ENCODE peak calls at places on chromosome 21, in six cellular contexts. Q is NB4, O is H1, K is tibial artery, U is OCI-LY7, D is upper lobe of right lung. X is an unnamed sample.

GRCh38 chr21:9758888-9759287 is 762.5 kb upstream of the TPTE start:
- DNase-seq in Q (no peak), O (no peak), K (no peak), U (no peak), D (no peak), X (peak)

GRCh38 chr21:37767984-37768383 is 148.3 kb downstream of the KCNJ6 start:
- DNase-seq in Q (no peak), O (no peak), K (no peak), U (no peak), D (no peak), X (no peak)

GRCh38 chr21:16992448-16992847 is 520.4 kb upstream of the CXADR start:
- DNase-seq in Q (peak), O (no peak), K (no peak), U (no peak), D (no peak), X (no peak)

GRCh38 chr21:27017251-27017650 is 50.4 kb upstream of the ADAMTS5 start:
- DNase-seq in Q (no peak), O (no peak), K (no peak), U (no peak), D (no peak), X (no peak)

GRCh38 chr21:39014751-39015150 is 168.5 kb downstream of the PSMG1 start:
- DNase-seq in Q (peak), O (no peak), K (no peak), U (no peak), D (no peak), X (no peak)

GRCh38 chr21:34796518-34797201 is 127.9 kb downstream of the CLIC6 start:
- DNase-seq in Q (no peak), O (no peak), K (no peak), U (no peak), D (no peak), X (no peak)

GRCh38 chr21:27275294-27275927 is 308.5 kb upstream of the ADAMTS5 start:
- DNase-seq in Q (peak), O (no peak), K (no peak), U (no peak), D (no peak), X (no peak)

GRCh38 chr21:33878824-33879223 is 36.8 kb downstream of the ATP5PO start:
- DNase-seq in Q (no peak), O (no peak), K (no peak), U (no peak), D (peak), X (no peak)

GRCh38 chr21:38819719-38820147 is 14.0 kb downstream of the ETS2 start:
- DNase-seq in Q (no peak), O (no peak), K (no peak), U (no peak), D (no peak), X (no peak)

GRCh38 chr21:25369524-25370300 is 237.6 kb downstream of the MRPL39 start:
- DNase-seq in Q (no peak), O (no peak), K (no peak), U (no peak), D (no peak), X (no peak)

GRCh38 chr21:33029975-33030461 is 4.3 kb downstream of the OLIG2 start:
- DNase-seq in Q (no peak), O (peak), K (no peak), U (no peak), D (no peak), X (no peak)

GRCh38 chr21:38798481-38798882 is 7.2 kb upstream of the ETS2 start:
- DNase-seq in Q (no peak), O (no peak), K (no peak), U (no peak), D (no peak), X (no peak)

GRCh38 chr21:38948377-38948776 is 142.6 kb downstream of the ETS2 start:
- DNase-seq in Q (no peak), O (no peak), K (no peak), U (no peak), D (no peak), X (no peak)

GRCh38 chr21:15444118-15444960 is 285.4 kb upstream of the USP25 start:
- DNase-seq in Q (no peak), O (no peak), K (no peak), U (no peak), D (no peak), X (no peak)

GRCh38 chr21:39004776-39005605 is 178.3 kb downstream of the PSMG1 start:
- DNase-seq in Q (peak), O (no peak), K (peak), U (peak), D (peak), X (no peak)

GRCh38 chr21:34644815-34645214 is 24.0 kb upstream of the CLIC6 start:
- DNase-seq in Q (no peak), O (no peak), K (no peak), U (no peak), D (no peak), X (no peak)

GRCh38 chr21:33231526-33231925 is 1.8 kb downstream of the IFNAR2 start:
- DNase-seq in Q (no peak), O (no peak), K (no peak), U (no peak), D (no peak), X (no peak)

GRCh38 chr21:45700461-45700860 is 56.9 kb downstream of the PCBP3 start:
- DNase-seq in Q (no peak), O (no peak), K (no peak), U (no peak), D (no peak), X (no peak)

GRCh38 chr21:45698493-45698947 is 55.0 kb downstream of the PCBP3 start:
- DNase-seq in Q (no peak), O (no peak), K (no peak), U (no peak), D (no peak), X (no peak)

GRCh38 chr21:45699966-45700365 is 56.4 kb downstream of the PCBP3 start:
- DNase-seq in Q (no peak), O (no peak), K (no peak), U (no peak), D (no peak), X (no peak)

GRCh38 chr21:45699251-45699942 is 55.9 kb downstream of the PCBP3 start:
- DNase-seq in Q (no peak), O (no peak), K (no peak), U (no peak), D (no peak), X (no peak)

GRCh38 chr21:45695086-45695485 is 51.6 kb downstream of the PCBP3 start:
- DNase-seq in Q (peak), O (no peak), K (no peak), U (no peak), D (no peak), X (no peak)
- TF ChIP-seq CTCF in Q (no peak), O (peak), K (no peak), U (peak), D (no peak), X (peak)

GRCh38 chr21:29499734-29500343 is 201.1 kb downstream of the BACH1 start:
- DNase-seq in Q (peak), O (peak), K (no peak), U (no peak), D (no peak), X (no peak)
- TF ChIP-seq CTCF in Q (peak), O (peak), K (no peak), U (peak), D (peak), X (peak)

GRCh38 chr21:36124395-36124794 is 10.5 kb upstream of the CBR3 start:
- DNase-seq in Q (no peak), O (no peak), K (peak), U (no peak), D (no peak), X (no peak)

GRCh38 chr21:36126166-36126565 is 8.7 kb upstream of the CBR3 start:
- DNase-seq in Q (no peak), O (no peak), K (no peak), U (no peak), D (peak), X (no peak)

GRCh38 chr21:36125513-36126121 is 9.3 kb upstream of the CBR3 start:
- DNase-seq in Q (peak), O (peak), K (no peak), U (peak), D (peak), X (no peak)

GRCh38 chr21:36120304-36120902 is 14.5 kb upstream of the CBR3 start:
- DNase-seq in Q (peak), O (no peak), K (peak), U (no peak), D (peak), X (no peak)

GRCh38 chr21:36122977-36123376 is 11.9 kb upstream of the CBR3 start:
- DNase-seq in Q (no peak), O (no peak), K (peak), U (no peak), D (no peak), X (no peak)
- TF ChIP-seq CTCF in Q (peak), O (peak), K (peak), U (peak), D (peak), X (peak)

DNA sequence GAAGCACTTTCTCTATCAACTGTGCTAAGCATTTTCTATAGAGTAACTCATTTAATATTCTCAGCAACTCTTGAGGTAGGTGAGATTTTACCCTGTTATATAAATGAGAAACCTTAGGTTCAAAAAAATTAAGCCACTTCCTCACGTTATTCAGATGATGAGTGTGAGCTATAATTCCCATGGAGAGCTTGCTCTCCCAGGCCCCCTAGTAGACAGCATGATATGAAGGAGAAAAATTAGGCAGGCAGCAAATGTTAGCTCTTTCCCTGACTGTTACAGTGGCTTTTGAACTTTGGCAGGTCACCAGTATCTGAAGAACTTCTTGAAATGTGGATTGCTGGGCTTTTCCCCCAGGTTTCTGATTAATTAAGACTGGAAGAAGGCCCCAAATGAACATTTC is 753.1 kb downstream of the NCAM2 start:
- DNase-seq in Q (no peak), O (no peak), K (no peak), U (no peak), D (no peak), X (no peak)
- TF ChIP-seq CTCF in Q (no peak), O (no peak), K (no peak), U (no peak), D (no peak), X (no peak)

GRCh38 chr21:28801906-28802305 is 190.8 kb downstream of the LTN1 start:
- DNase-seq in Q (no peak), O (no peak), K (no peak), U (no peak), D (no peak), X (no peak)
- TF ChIP-seq CTCF in Q (no peak), O (no peak), K (no peak), U (no peak), D (no peak), X (no peak)

GRCh38 chr21:42228709-42229220 is 9.8 kb downstream of the ABCG1 start:
- DNase-seq in Q (no peak), O (no peak), K (no peak), U (no peak), D (peak), X (no peak)
- TF ChIP-seq CTCF in Q (no peak), O (no peak), K (no peak), U (no peak), D (no peak), X (no peak)

GRCh38 chr21:43829161-43829560 is 35.9 kb upstream of the AGPAT3 start:
- DNase-seq in Q (no peak), O (no peak), K (no peak), U (no peak), D (no peak), X (no peak)

GRCh38 chr21:43825610-43825935 is 36.2 kb downstream of the RRP1 start:
- DNase-seq in Q (no peak), O (no peak), K (no peak), U (no peak), D (no peak), X (no peak)

GRCh38 chr21:43825936-43826622 is 36.7 kb downstream of the RRP1 start:
- DNase-seq in Q (no peak), O (no peak), K (no peak), U (no peak), D (no peak), X (peak)

GRCh38 chr21:43826623-43826974 is 37.2 kb downstream of the RRP1 start:
- DNase-seq in Q (no peak), O (no peak), K (no peak), U (no peak), D (no peak), X (peak)

GRCh38 chr21:43827015-43827611 is 37.7 kb downstream of the RRP1 start:
- DNase-seq in Q (no peak), O (no peak), K (no peak), U (no peak), D (no peak), X (peak)
- TF ChIP-seq CTCF in Q (no peak), O (no peak), K (no peak), U (no peak), D (no peak), X (no peak)

GRCh38 chr21:31108969-31109368 is 70.7 kb upstream of the KRTAP19-8 start:
- DNase-seq in Q (peak), O (no peak), K (no peak), U (peak), D (no peak), X (no peak)
- TF ChIP-seq CTCF in Q (peak), O (no peak), K (no peak), U (peak), D (no peak), X (peak)

X was measured in chondrocyte.